ENCODE peak calls at places on chromosome 11, in seven cellular contexts. E is NCI-H2029; W is NCI-H1092 treated with DMSO at 0.1 percent for 48 hours; U is neuronal stem cell; B is NCI-H460; X is cardiac fibroblast; Q is activated T-cell treated with anti-CD3 and anti-CD28 coated beads, Interleukin-2, amount 50 U/mL, for 24 hours. Y is an unnamed sample.

GRCh38 chr11:58503361-58503856 is 4.5 kb downstream of the OR5B21 start:
- DNase-seq in E (no peak), W (no peak), U (no peak), B (no peak), X (no peak), Q (no peak), Y (no peak)

GRCh38 chr11:119860561-119861094 is 131.6 kb upstream of the NECTIN1 start:
- DNase-seq in E (no peak), W (no peak), U (no peak), B (no peak), X (no peak), Q (no peak), Y (no peak)

GRCh38 chr11:64321533-64321932 is 3.6 kb downstream of the PRDX5 start:
- DNase-seq in E (peak), W (no peak), U (no peak), B (no peak), X (no peak), Q (no peak), Y (no peak)

GRCh38 chr11:78365381-78365792 is 52.2 kb downstream of the GAB2 start:
- DNase-seq in E (no peak), W (no peak), U (peak), B (no peak), X (peak), Q (no peak), Y (peak)

GRCh38 chr11:79173615-79174014 is 267.2 kb downstream of the TENM4 start:
- DNase-seq in E (no peak), W (no peak), U (no peak), B (no peak), X (peak), Q (no peak), Y (peak)

GRCh38 chr11:86938900-86939880 is 16.0 kb downstream of the FZD4 start:
- DNase-seq in E (peak), W (peak), U (peak), B (peak), X (peak), Q (no peak), Y (no peak)

GRCh38 chr11:124194696-124195418 is 11.7 kb downstream of the OR10D3 start:
- DNase-seq in E (peak), W (peak), U (peak), B (peak), X (peak), Q (no peak), Y (no peak)

GRCh38 chr11:16956538-16957153 is 57.6 kb downstream of the PLEKHA7 start:
- DNase-seq in E (peak), W (no peak), U (no peak), B (no peak), X (no peak), Q (no peak), Y (no peak)

GRCh38 chr11:96464695-96465307 is 75.0 kb downstream of the JRKL start:
- DNase-seq in E (peak), W (peak), U (peak), B (peak), X (peak), Q (no peak), Y (no peak)

GRCh38 chr11:75524576-75525432 is 937 bp downstream of the GDPD5 start:
- DNase-seq in E (no peak), W (no peak), U (peak), B (no peak), X (peak), Q (peak), Y (no peak)

GRCh38 chr11:7555067-7555699 is 41.4 kb downstream of the PPFIBP2 start:
- DNase-seq in E (peak), W (no peak), U (no peak), B (no peak), X (peak), Q (no peak), Y (no peak)

GRCh38 chr11:61969838-61970452 is 2.5 kb upstream of the FTH1 start:
- DNase-seq in E (no peak), W (no peak), U (no peak), B (peak), X (peak), Q (no peak), Y (no peak)

GRCh38 chr11:12824281-12825041 is 150.2 kb downstream of the TEAD1 start:
- DNase-seq in E (peak), W (peak), U (no peak), B (no peak), X (peak), Q (no peak), Y (no peak)

GRCh38 chr11:110161061-110161460 is 67.9 kb downstream of the ZC3H12C start:
- DNase-seq in E (no peak), W (no peak), U (no peak), B (no peak), X (no peak), Q (no peak), Y (no peak)

GRCh38 chr11:69638941-69639681 is 1.8 kb upstream of the CCND1 start:
- DNase-seq in E (peak), W (peak), U (peak), B (peak), X (peak), Q (peak), Y (peak)

GRCh38 chr11:132125855-132126841 is 755.7 kb downstream of the NTM start:
- DNase-seq in E (no peak), W (peak), U (peak), B (no peak), X (peak), Q (no peak), Y (no peak)

GRCh38 chr11:22466809-22467208 is 128.6 kb downstream of the SLC17A6 start:
- DNase-seq in E (no peak), W (no peak), U (no peak), B (no peak), X (peak), Q (no peak), Y (peak)

GRCh38 chr11:65565624-65566453 is 4.4 kb upstream of the ZNRD2 start:
- DNase-seq in E (no peak), W (no peak), U (no peak), B (no peak), X (peak), Q (peak), Y (no peak)

GRCh38 chr11:18907391-18907790 is 31.8 kb downstream of the MRGPRX1 start:
- DNase-seq in E (no peak), W (no peak), U (no peak), B (no peak), X (no peak), Q (no peak), Y (no peak)

GRCh38 chr11:93145381-93145780 is 52.4 kb downstream of the SLC36A4 start:
- DNase-seq in E (no peak), W (no peak), U (no peak), B (no peak), X (no peak), Q (no peak), Y (no peak)

GRCh38 chr11:17719028-17719939 is at the start of gene MYOD1:
- DNase-seq in E (peak), W (peak), U (no peak), B (no peak), X (no peak), Q (peak), Y (no peak)

GRCh38 chr11:126039485-126040271 is 23.0 kb downstream of the CDON start:
- DNase-seq in E (no peak), W (no peak), U (no peak), B (no peak), X (no peak), Q (no peak), Y (no peak)

GRCh38 chr11:41978951-41979350 is 519.5 kb upstream of the LRRC4C start:
- DNase-seq in E (no peak), W (no peak), U (no peak), B (no peak), X (no peak), Q (no peak), Y (no peak)

GRCh38 chr11:95269402-95269801 is 38.4 kb upstream of the SESN3 start:
- DNase-seq in E (no peak), W (no peak), U (no peak), B (no peak), X (no peak), Q (no peak), Y (no peak)

GRCh38 chr11:8839306-8839956 is 71.6 kb upstream of the AKIP1 start:
- DNase-seq in E (no peak), W (no peak), U (no peak), B (no peak), X (no peak), Q (no peak), Y (no peak)

GRCh38 chr11:113363406-113363805 is 24.2 kb upstream of the ANKK1 start:
- DNase-seq in E (no peak), W (no peak), U (no peak), B (no peak), X (no peak), Q (no peak), Y (no peak)

GRCh38 chr11:75342966-75343870 is 8.2 kb downstream of the ARRB1 start:
- DNase-seq in E (peak), W (peak), U (no peak), B (no peak), X (peak), Q (no peak), Y (no peak)

GRCh38 chr11:118252688-118253087 is 523 bp upstream of the MPZL3 start:
- DNase-seq in E (no peak), W (no peak), U (no peak), B (no peak), X (no peak), Q (no peak), Y (no peak)

Y was measured in GM04503.